ENCODE peak calls at places on chromosomes 16 and 17, in six cellular contexts. N is germinal center, O is stomach, F is ELR, G is astrocyte of the cerebellum, Z is amniotic epithelial cell. J is an unnamed sample.

GRCh38 chr16:27345201-27345600 is 31.4 kb downstream of the IL4R start:
- DNase-seq in N (no peak), O (no peak), F (no peak), G (no peak), Z (no peak), J (no peak)

GRCh38 chr16:80161799-80162380 is 378.9 kb upstream of the DYNLRB2 start:
- DNase-seq in N (no peak), O (no peak), F (no peak), G (no peak), Z (no peak), J (no peak)

GRCh38 chr17:80517641-80518040 is 27.0 kb upstream of the RPTOR start:
- DNase-seq in N (no peak), O (no peak), F (no peak), G (no peak), Z (no peak), J (no peak)

GRCh38 chr17:39603304-39604016 is 4.3 kb downstream of the NEUROD2 start:
- DNase-seq in N (no peak), O (no peak), F (no peak), G (no peak), Z (no peak), J (no peak)

GRCh38 chr17:57671546-57672204 is 73.4 kb downstream of the CCDC182 start:
- DNase-seq in N (peak), O (peak), F (peak), G (peak), Z (no peak), J (peak)

GRCh38 chr16:85029413-85029794 is 1.8 kb downstream of the KIAA0513 start:
- DNase-seq in N (no peak), O (no peak), F (peak), G (no peak), Z (peak), J (peak)

GRCh38 chr16:68936729-68937631 is 93.6 kb downstream of the TANGO6 start:
- DNase-seq in N (no peak), O (no peak), F (no peak), G (no peak), Z (peak), J (no peak)

GRCh38 chr16:502179-502943 is 25.2 kb upstream of the CAPN15 start:
- DNase-seq in N (no peak), O (no peak), F (no peak), G (no peak), Z (no peak), J (no peak)

GRCh38 chr16:57264950-57265371 is 19.5 kb downstream of the PLLP start:
- DNase-seq in N (no peak), O (peak), F (no peak), G (no peak), Z (no peak), J (no peak)

GRCh38 chr17:17467720-17468119 is 9.1 kb upstream of the MED9 start:
- DNase-seq in N (no peak), O (no peak), F (peak), G (no peak), Z (peak), J (peak)

GRCh38 chr17:33983824-33984574 is 271.1 kb upstream of the CCL2 start:
- DNase-seq in N (no peak), O (no peak), F (no peak), G (no peak), Z (no peak), J (no peak)

GRCh38 chr17:56434610-56435009 is 158.9 kb upstream of the NOG start:
- DNase-seq in N (no peak), O (no peak), F (no peak), G (no peak), Z (no peak), J (no peak)

GRCh38 chr17:75205793-75206163 is 299 bp downstream of the NUP85 start:
- DNase-seq in N (no peak), O (no peak), F (peak), G (no peak), Z (no peak), J (no peak)

GRCh38 chr17:79975498-79976134 is 60.1 kb downstream of the TBC1D16 start:
- DNase-seq in N (no peak), O (no peak), F (no peak), G (no peak), Z (no peak), J (no peak)

GRCh38 chr17:74386397-74386796 is 19.1 kb downstream of the GPR142 start:
- DNase-seq in N (no peak), O (no peak), F (no peak), G (no peak), Z (peak), J (peak)

GRCh38 chr16:86768999-86769398 is 190.7 kb downstream of the FOXL1 start:
- DNase-seq in N (no peak), O (peak), F (no peak), G (peak), Z (no peak), J (peak)

GRCh38 chr16:67183-67791 is 5.1 kb downstream of the RHBDF1 start:
- DNase-seq in N (no peak), O (no peak), F (no peak), G (no peak), Z (no peak), J (no peak)

GRCh38 chr16:31118223-31119155 is 1.0 kb downstream of the KAT8 start:
- DNase-seq in N (no peak), O (no peak), F (peak), G (no peak), Z (peak), J (no peak)

GRCh38 chr16:1181715-1182671 is 29.1 kb downstream of the CACNA1H start:
- DNase-seq in N (no peak), O (peak), F (no peak), G (peak), Z (peak), J (peak)

GRCh38 chr16:87688876-87689815 is 76.6 kb downstream of the KLHDC4 start:
- DNase-seq in N (no peak), O (no peak), F (no peak), G (no peak), Z (no peak), J (no peak)

GRCh38 chr17:10050597-10051101 is 145.6 kb upstream of the RCVRN start:
- DNase-seq in N (peak), O (no peak), F (no peak), G (no peak), Z (peak), J (no peak)

GRCh38 chr17:80596760-80597608 is 52.3 kb downstream of the RPTOR start:
- DNase-seq in N (no peak), O (no peak), F (peak), G (no peak), Z (no peak), J (peak)

GRCh38 chr16:66486773-66487579 is 59.9 kb downstream of the BEAN1 start:
- DNase-seq in N (no peak), O (peak), F (peak), G (peak), Z (peak), J (peak)

GRCh38 chr17:35146214-35146833 is 1.3 kb upstream of the UNC45B start:
- DNase-seq in N (no peak), O (no peak), F (no peak), G (no peak), Z (no peak), J (no peak)

GRCh38 chr17:67262420-67262819 is 17.4 kb upstream of the HELZ start:
- DNase-seq in N (no peak), O (no peak), F (no peak), G (no peak), Z (no peak), J (no peak)

GRCh38 chr16:85878407-85878806 is 20.6 kb upstream of the IRF8 start:
- DNase-seq in N (no peak), O (no peak), F (no peak), G (no peak), Z (no peak), J (no peak)

GRCh38 chr16:27321013-27321960 is 7.5 kb downstream of the IL4R start:
- DNase-seq in N (no peak), O (no peak), F (peak), G (no peak), Z (peak), J (no peak)

GRCh38 chr16:67666032-67666537 is 465 bp downstream of the ENKD1 start:
- DNase-seq in N (no peak), O (no peak), F (peak), G (no peak), Z (peak), J (no peak)

GRCh38 chr16:11405331-11406176 is 60.3 kb downstream of the RMI2 start:
- DNase-seq in N (peak), O (peak), F (peak), G (no peak), Z (peak), J (peak)